ENCODE peak calls at places on chromosomes 5 and 9, in seven cellular contexts. One of them, this sample, is unnamed.

GRCh38 chr5:10695055-10695649 is 65.9 kb downstream of the DAP start:
- DNase-seq in T-helper 17 cell: no peak
- DNase-seq in CD8-positive, alpha-beta memory T cell: no peak
- DNase-seq in ascending aorta: peak; percentile 76
- DNase-seq in iris pigment epithelial cell: peak; percentile 72
- DNase-seq in AG08396: peak; percentile 76
- DNase-seq in amniotic stem cell: peak; percentile 56
- DNase-seq in this sample: no peak

GRCh38 chr9:134951461-134951860 is 33.7 kb upstream of the FCN1 start:
- DNase-seq in ascending aorta: peak; percentile 42
- DNase-seq in amniotic stem cell: no peak
- DNase-seq in T-helper 17 cell: no peak
- DNase-seq in CD8-positive, alpha-beta memory T cell: no peak
- DNase-seq in iris pigment epithelial cell: no peak
- DNase-seq in AG08396: no peak
- DNase-seq in this sample: no peak

GRCh38 chr5:178442361-178443256 is 147.6 kb downstream of the COL23A1 start:
- DNase-seq in T-helper 17 cell: no peak
- DNase-seq in CD8-positive, alpha-beta memory T cell: no peak
- DNase-seq in AG08396: no peak
- DNase-seq in ascending aorta: no peak
- DNase-seq in amniotic stem cell: no peak
- DNase-seq in iris pigment epithelial cell: no peak
- DNase-seq in this sample: no peak

GRCh38 chr9:89743576-89744254 is 138.9 kb downstream of the GADD45G start:
- DNase-seq in amniotic stem cell: no peak
- DNase-seq in ascending aorta: no peak
- DNase-seq in iris pigment epithelial cell: no peak
- DNase-seq in CD8-positive, alpha-beta memory T cell: peak; percentile 82
- DNase-seq in AG08396: no peak
- DNase-seq in T-helper 17 cell: no peak
- DNase-seq in this sample: no peak

GRCh38 chr5:59741599-59741998 is 151.9 kb downstream of the PDE4D start:
- DNase-seq in amniotic stem cell: no peak
- DNase-seq in T-helper 17 cell: no peak
- DNase-seq in iris pigment epithelial cell: no peak
- DNase-seq in AG08396: no peak
- DNase-seq in CD8-positive, alpha-beta memory T cell: no peak
- DNase-seq in ascending aorta: no peak
- DNase-seq in this sample: no peak

GRCh38 chr5:101390317-101390908 is 487.3 kb upstream of the ST8SIA4 start:
- DNase-seq in AG08396: peak; percentile 6
- DNase-seq in iris pigment epithelial cell: peak; percentile 65
- DNase-seq in T-helper 17 cell: no peak
- DNase-seq in ascending aorta: no peak
- DNase-seq in amniotic stem cell: peak; percentile 38
- DNase-seq in CD8-positive, alpha-beta memory T cell: peak; percentile 1
- DNase-seq in this sample: no peak

GRCh38 chr5:178398856-178399722 is 166.5 kb upstream of the PHYKPL start:
- DNase-seq in iris pigment epithelial cell: no peak
- DNase-seq in ascending aorta: no peak
- DNase-seq in T-helper 17 cell: no peak
- DNase-seq in amniotic stem cell: no peak
- DNase-seq in AG08396: no peak
- DNase-seq in CD8-positive, alpha-beta memory T cell: no peak
- DNase-seq in this sample: no peak

GRCh38 chr5:111266491-111266890 is 42.3 kb downstream of the CAMK4 start:
- DNase-seq in ascending aorta: no peak
- DNase-seq in AG08396: no peak
- DNase-seq in T-helper 17 cell: no peak
- DNase-seq in iris pigment epithelial cell: no peak
- DNase-seq in CD8-positive, alpha-beta memory T cell: no peak
- DNase-seq in amniotic stem cell: no peak
- DNase-seq in this sample: no peak

GRCh38 chr5:115543365-115543700 is 1.2 kb downstream of the FEM1C start:
- DNase-seq in CD8-positive, alpha-beta memory T cell: no peak
- DNase-seq in iris pigment epithelial cell: no peak
- DNase-seq in amniotic stem cell: no peak
- DNase-seq in T-helper 17 cell: no peak
- DNase-seq in AG08396: no peak
- DNase-seq in ascending aorta: no peak
- DNase-seq in this sample: no peak

GRCh38 chr9:137077010-137077747 is at the start of gene UAP1L1:
- DNase-seq in T-helper 17 cell: peak; percentile 47
- DNase-seq in amniotic stem cell: no peak
- DNase-seq in CD8-positive, alpha-beta memory T cell: peak; percentile 50
- DNase-seq in AG08396: peak; percentile 89
- DNase-seq in ascending aorta: peak; percentile 82
- DNase-seq in iris pigment epithelial cell: peak; percentile 57
- DNase-seq in this sample: no peak

GRCh38 chr9:77907581-77907980 is 124.0 kb downstream of the GNAQ start:
- DNase-seq in amniotic stem cell: no peak
- DNase-seq in ascending aorta: no peak
- DNase-seq in AG08396: no peak
- DNase-seq in iris pigment epithelial cell: peak; percentile 25
- DNase-seq in T-helper 17 cell: no peak
- DNase-seq in CD8-positive, alpha-beta memory T cell: no peak
- DNase-seq in this sample: no peak